ENCODE peak calls at places on chromosomes 1 and 21, in four cellular contexts. D, R, U and Y are unnamed samples. For H3K4me1 and H3K27me3, the result is how much of the 10 kb centered on the place peaks cover.

GRCh38 chr21:46183910-46184624 is at the start of gene SPATC1L:
- DNase-seq in D (no peak), U (no peak), R (no peak), Y (peak)

GRCh38 chr1:230282157-230282556 is 144.0 kb downstream of the PGBD5 start:
- DNase-seq in R (no peak), D (peak), U (no peak), Y (no peak)

GRCh38 chr1:68104155-68104554 is 53.7 kb upstream of the DIRAS3 start:
- DNase-seq in U (no peak), D (no peak), R (no peak), Y (no peak)

GRCh38 chr21:36330904-36331303 is 10.9 kb downstream of the MORC3 start:
- DNase-seq in U (no peak), D (peak), R (peak), Y (no peak)

GRCh38 chr1:216836316-216836715 is 113.1 kb upstream of the ESRRG start:
- DNase-seq in U (no peak), D (no peak), R (no peak), Y (no peak)

GRCh38 chr1:25779894-25780293 is 20.1 kb upstream of the SELENON start:
- DNase-seq in R (no peak), U (no peak), D (no peak), Y (no peak)

GRCh38 chr1:116825400-116825734 is 71.1 kb downstream of the CD2 start:
- DNase-seq in R (no peak), D (no peak), U (no peak), Y (no peak)

GRCh38 chr21:39127506-39127905 is 55.7 kb downstream of the PSMG1 start:
- DNase-seq in U (no peak), D (no peak), R (no peak), Y (peak)

GRCh38 chr1:8121261-8122159 is 95.4 kb upstream of the ERRFI1 start:
- DNase-seq in D (no peak), U (peak), R (peak), Y (peak)

GRCh38 chr1:59477286-59477685 is 180.4 kb downstream of the FGGY start:
- DNase-seq in U (no peak), R (no peak), D (no peak), Y (no peak)

GRCh38 chr1:231799363-231799986 is 172.9 kb downstream of the DISC1 start:
- DNase-seq in R (no peak), D (no peak), U (no peak), Y (no peak)

GRCh38 chr1:197235355-197235754 is 32.7 kb upstream of the CRB1 start:
- DNase-seq in U (no peak), D (no peak), R (no peak), Y (no peak)

GRCh38 chr21:45088116-45088515 is 13.7 kb downstream of the ADARB1 start:
- DNase-seq in U (no peak), D (no peak), R (no peak), Y (no peak)
- H3K27ac ChIP-seq in U (no peak), D (no peak), R (no peak), Y (no peak)

DNA sequence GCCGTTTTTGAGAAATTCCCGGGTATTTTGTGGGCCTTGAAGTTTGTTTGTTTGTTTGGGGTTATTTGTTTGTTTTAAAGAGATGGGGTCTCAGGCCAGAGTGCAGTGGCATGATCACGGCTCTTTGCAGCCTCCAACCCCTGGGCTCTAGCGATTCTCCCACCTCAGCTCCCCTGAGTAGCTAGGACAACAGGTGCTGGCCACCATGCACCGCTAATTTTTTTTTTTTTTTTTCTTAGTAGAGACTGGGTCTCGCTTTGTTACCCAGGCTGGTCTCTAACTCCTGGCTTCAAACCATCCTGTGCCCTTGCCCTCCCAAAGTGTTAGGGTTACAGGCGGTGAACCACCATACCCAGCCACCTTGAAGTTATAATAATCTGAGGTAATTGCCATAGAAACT is 2.0 kb downstream of the CHTOP start:
- DNase-seq in R (no peak), U (no peak), D (peak), Y (no peak)
- H3K4me1 ChIP-seq in R (under half), U (under half), D (under half), Y (under half)

DNA sequence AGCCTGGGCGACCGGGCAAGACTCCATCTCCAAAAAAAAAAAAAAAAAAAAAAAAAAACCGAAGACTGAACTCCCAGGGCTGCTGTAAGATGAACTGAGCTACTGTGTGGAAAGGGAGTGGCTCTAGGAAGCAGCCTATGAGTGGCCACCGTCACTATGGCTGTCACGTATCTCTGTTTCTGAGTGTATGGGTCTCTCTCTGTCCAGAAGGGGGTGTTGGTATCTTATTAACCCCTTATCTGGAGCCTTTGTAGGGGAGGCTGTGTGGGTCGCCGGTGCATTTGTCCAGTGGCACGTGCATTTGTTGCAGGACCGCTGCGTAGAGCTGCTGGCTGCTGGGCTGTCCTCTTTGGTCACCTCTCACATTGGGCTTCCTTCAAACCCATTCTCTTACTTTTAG is 326.6 kb downstream of the CAMTA1 start:
- DNase-seq in U (no peak), R (no peak), D (no peak), Y (no peak)
- H3K27me3 ChIP-seq in U (under half), R (under half), D (under half), Y (under half)

DNA sequence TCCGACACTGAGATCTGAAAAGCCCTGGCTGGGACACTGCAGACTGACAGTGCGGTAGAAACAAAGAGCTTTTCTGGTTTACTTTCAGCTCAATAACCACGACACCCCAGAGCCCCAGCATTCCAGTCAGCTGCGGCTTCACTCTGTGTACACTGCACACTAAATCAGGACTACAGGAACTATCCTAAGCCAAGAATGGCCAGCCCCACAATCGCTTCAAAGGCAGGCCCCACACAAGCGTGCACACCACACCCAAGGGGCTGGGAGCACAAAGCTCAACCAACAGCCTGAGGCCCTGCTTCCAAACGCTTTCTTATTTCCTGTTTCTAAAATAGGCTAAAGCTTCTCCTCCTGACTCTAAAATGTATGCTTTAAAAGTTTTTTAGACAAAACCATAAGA is 28.4 kb downstream of the URB1 start:
- DNase-seq in D (no peak), R (no peak), U (no peak), Y (no peak)
- H3K27ac ChIP-seq in D (no peak), R (no peak), U (no peak), Y (peak)

GRCh38 chr1:20508411-20508771 is 440 bp upstream of the MUL1 start:
- DNase-seq in U (no peak), R (no peak), D (no peak), Y (no peak)

GRCh38 chr1:20507248-20507563 is 745 bp downstream of the MUL1 start:
- DNase-seq in R (no peak), U (no peak), D (no peak), Y (no peak)

GRCh38 chr1:20511518-20512428 is 3.8 kb upstream of the MUL1 start:
- DNase-seq in U (no peak), D (no peak), R (no peak), Y (no peak)

GRCh38 chr1:20505488-20505887 is 2.5 kb downstream of the MUL1 start:
- DNase-seq in D (no peak), R (no peak), U (no peak), Y (no peak)

GRCh38 chr1:20507564-20508410 is at the start of gene MUL1:
- DNase-seq in R (peak), D (peak), U (peak), Y (peak)
- H3K4me1 ChIP-seq in R (under half), D (under half), U (under half), Y (under half)

DNA sequence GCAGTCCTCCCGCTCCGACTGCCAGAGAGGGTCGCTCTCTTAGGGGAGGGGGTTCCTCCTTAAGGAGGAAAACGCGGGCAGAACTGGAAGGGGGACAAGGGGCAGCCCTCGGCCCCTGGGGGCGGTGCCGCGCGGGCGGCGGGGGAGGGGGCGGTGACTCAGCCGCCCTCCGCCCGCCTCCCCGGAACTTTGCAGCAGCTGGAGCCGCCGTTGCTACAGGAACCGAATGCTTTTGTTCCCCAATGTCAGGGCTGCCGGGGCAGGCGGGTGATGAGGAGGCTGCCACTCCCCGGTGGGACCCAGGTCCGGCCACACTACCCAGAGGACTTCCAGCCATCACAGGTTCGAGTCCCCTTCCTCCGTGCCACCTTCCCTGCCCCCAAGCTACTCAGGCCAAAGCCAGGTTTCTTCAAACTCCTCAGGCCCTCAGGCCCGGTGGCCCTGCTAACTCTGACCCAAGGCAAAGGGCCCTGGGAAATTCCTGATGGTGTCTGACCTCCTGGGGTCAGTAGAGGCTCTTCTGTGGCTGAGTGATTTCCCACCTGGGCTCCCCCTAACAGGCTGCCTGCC is 3.2 kb downstream of the ADGRB2 start:
- DNase-seq in R (peak), D (no peak), U (no peak), Y (peak)
- H3K27me3 ChIP-seq in R (under half), D (under half), U (under half), Y (under half)